ENCODE peak calls at places on chromosomes 2 and 18, in ten cellular contexts. J, D, H, B, Z, C, G, I, Q and N are unnamed samples.

GRCh38 chr18:29383311-29384273 is 1206.7 kb upstream of the CDH2 start:
- DNase-seq in J (no peak), D (no peak), H (no peak), B (no peak), Z (no peak), C (no peak), G (peak), I (no peak), Q (no peak), N (no peak)

GRCh38 chr2:202038471-202039277 is 5.0 kb downstream of the FZD7 start:
- DNase-seq in J (no peak), D (no peak), H (no peak), B (no peak), Z (no peak), C (peak), G (peak), I (peak), Q (no peak), N (no peak)

GRCh38 chr2:62657752-62658151 is 47.8 kb upstream of the EHBP1 start:
- DNase-seq in J (no peak), D (no peak), H (no peak), B (no peak), Z (no peak), C (no peak), G (no peak), I (no peak), Q (no peak), N (no peak)

GRCh38 chr18:32730068-32730467 is 42.8 kb downstream of the KLHL14 start:
- DNase-seq in J (no peak), D (no peak), H (no peak), B (no peak), Z (no peak), C (no peak), G (no peak), I (no peak), Q (no peak), N (no peak)

GRCh38 chr2:149219853-149220252 is 110.5 kb upstream of the LYPD6 start:
- DNase-seq in J (no peak), D (peak), H (no peak), B (no peak), Z (no peak), C (peak), G (no peak), I (no peak), Q (no peak), N (no peak)

GRCh38 chr18:57328665-57329064 is 23.7 kb upstream of the ST8SIA3 start:
- DNase-seq in J (no peak), D (no peak), H (no peak), B (no peak), Z (no peak), C (no peak), G (no peak), I (no peak), Q (no peak), N (no peak)

GRCh38 chr2:50878256-50878655 is 153.7 kb downstream of the NRXN1 start:
- DNase-seq in J (no peak), D (no peak), H (no peak), B (no peak), Z (no peak), C (no peak), G (no peak), I (no peak), Q (no peak), N (no peak)

GRCh38 chr2:209368924-209369323 is 54.9 kb upstream of the MAP2 start:
- DNase-seq in J (no peak), D (no peak), H (peak), B (no peak), Z (no peak), C (peak), G (peak), I (no peak), Q (no peak), N (no peak)